ENCODE peak calls at places on chromosomes 2 and 18, in eight cellular contexts. One of them, this sample, is unnamed.

GRCh38 chr2:25131567-25132295 is 36.6 kb downstream of the POMC start:
- DNase-seq in thoracic aorta: no peak
- DNase-seq in tibial artery: no peak
- DNase-seq in left ventricle myocardium inferior: peak
- DNase-seq in tibial nerve: peak
- DNase-seq in ovary: no peak
- DNase-seq in colonic mucosa: peak
- DNase-seq in IMR-90: no peak
- DNase-seq in this sample: no peak

GRCh38 chr18:39406941-39407340 is 1841.3 kb upstream of the CELF4 start:
- DNase-seq in colonic mucosa: no peak
- DNase-seq in IMR-90: no peak
- DNase-seq in tibial nerve: no peak
- DNase-seq in ovary: no peak
- DNase-seq in left ventricle myocardium inferior: no peak
- DNase-seq in tibial artery: no peak
- DNase-seq in thoracic aorta: no peak
- DNase-seq in this sample: no peak

GRCh38 chr2:113183703-113184102 is 9.9 kb downstream of the PSD4 start:
- DNase-seq in thoracic aorta: no peak
- DNase-seq in ovary: no peak
- DNase-seq in IMR-90: no peak
- DNase-seq in left ventricle myocardium inferior: no peak
- DNase-seq in tibial artery: peak
- DNase-seq in colonic mucosa: no peak
- DNase-seq in tibial nerve: no peak
- DNase-seq in this sample: no peak

GRCh38 chr2:54858021-54858681 is 134.7 kb downstream of the EML6 start:
- DNase-seq in ovary: no peak
- DNase-seq in colonic mucosa: no peak
- DNase-seq in thoracic aorta: no peak
- DNase-seq in tibial nerve: no peak
- DNase-seq in tibial artery: no peak
- DNase-seq in IMR-90: peak
- DNase-seq in left ventricle myocardium inferior: no peak
- DNase-seq in this sample: no peak

GRCh38 chr18:45926691-45927090 is 40.4 kb downstream of the EPG5 start:
- DNase-seq in colonic mucosa: no peak
- DNase-seq in left ventricle myocardium inferior: no peak
- DNase-seq in tibial artery: no peak
- DNase-seq in ovary: no peak
- DNase-seq in thoracic aorta: no peak
- DNase-seq in IMR-90: no peak
- DNase-seq in tibial nerve: no peak
- DNase-seq in this sample: no peak

GRCh38 chr18:49371786-49372185 is 88.7 kb downstream of the DYM start:
- DNase-seq in tibial nerve: no peak
- DNase-seq in IMR-90: no peak
- DNase-seq in colonic mucosa: no peak
- DNase-seq in thoracic aorta: no peak
- DNase-seq in tibial artery: no peak
- DNase-seq in ovary: no peak
- DNase-seq in left ventricle myocardium inferior: no peak
- DNase-seq in this sample: no peak

GRCh38 chr2:127649100-127649611 is 3.2 kb downstream of the GPR17 start:
- DNase-seq in tibial nerve: no peak
- DNase-seq in left ventricle myocardium inferior: no peak
- DNase-seq in colonic mucosa: no peak
- DNase-seq in thoracic aorta: no peak
- DNase-seq in IMR-90: no peak
- DNase-seq in tibial artery: no peak
- DNase-seq in ovary: no peak
- DNase-seq in this sample: no peak

GRCh38 chr2:70247364-70248144 is 874 bp downstream of the TIA1 start:
- DNase-seq in left ventricle myocardium inferior: no peak
- DNase-seq in colonic mucosa: no peak
- DNase-seq in tibial nerve: no peak
- DNase-seq in tibial artery: no peak
- DNase-seq in thoracic aorta: no peak
- DNase-seq in ovary: no peak
- DNase-seq in IMR-90: peak
- DNase-seq in this sample: no peak

GRCh38 chr2:288743-289361 is 961 bp upstream of the ALKAL2 start:
- DNase-seq in colonic mucosa: no peak
- DNase-seq in tibial nerve: peak
- DNase-seq in thoracic aorta: no peak
- DNase-seq in tibial artery: no peak
- DNase-seq in IMR-90: no peak
- DNase-seq in ovary: peak
- DNase-seq in left ventricle myocardium inferior: no peak
- DNase-seq in this sample: no peak

GRCh38 chr2:287471-287885 is 413 bp downstream of the ALKAL2 start:
- DNase-seq in ovary: peak
- DNase-seq in left ventricle myocardium inferior: no peak
- DNase-seq in tibial artery: no peak
- DNase-seq in colonic mucosa: no peak
- DNase-seq in IMR-90: peak
- DNase-seq in thoracic aorta: no peak
- DNase-seq in tibial nerve: no peak
- DNase-seq in this sample: no peak

GRCh38 chr2:289362-290089 is 1.6 kb upstream of the ALKAL2 start:
- DNase-seq in left ventricle myocardium inferior: no peak
- DNase-seq in tibial nerve: peak
- DNase-seq in thoracic aorta: no peak
- DNase-seq in colonic mucosa: peak
- DNase-seq in ovary: peak
- DNase-seq in tibial artery: no peak
- DNase-seq in IMR-90: peak
- DNase-seq in this sample: no peak

GRCh38 chr2:286774-287392 is 1.0 kb downstream of the ALKAL2 start:
- DNase-seq in colonic mucosa: no peak
- DNase-seq in left ventricle myocardium inferior: no peak
- DNase-seq in tibial nerve: no peak
- DNase-seq in tibial artery: no peak
- DNase-seq in IMR-90: no peak
- DNase-seq in thoracic aorta: no peak
- DNase-seq in ovary: peak
- DNase-seq in this sample: no peak

DNA sequence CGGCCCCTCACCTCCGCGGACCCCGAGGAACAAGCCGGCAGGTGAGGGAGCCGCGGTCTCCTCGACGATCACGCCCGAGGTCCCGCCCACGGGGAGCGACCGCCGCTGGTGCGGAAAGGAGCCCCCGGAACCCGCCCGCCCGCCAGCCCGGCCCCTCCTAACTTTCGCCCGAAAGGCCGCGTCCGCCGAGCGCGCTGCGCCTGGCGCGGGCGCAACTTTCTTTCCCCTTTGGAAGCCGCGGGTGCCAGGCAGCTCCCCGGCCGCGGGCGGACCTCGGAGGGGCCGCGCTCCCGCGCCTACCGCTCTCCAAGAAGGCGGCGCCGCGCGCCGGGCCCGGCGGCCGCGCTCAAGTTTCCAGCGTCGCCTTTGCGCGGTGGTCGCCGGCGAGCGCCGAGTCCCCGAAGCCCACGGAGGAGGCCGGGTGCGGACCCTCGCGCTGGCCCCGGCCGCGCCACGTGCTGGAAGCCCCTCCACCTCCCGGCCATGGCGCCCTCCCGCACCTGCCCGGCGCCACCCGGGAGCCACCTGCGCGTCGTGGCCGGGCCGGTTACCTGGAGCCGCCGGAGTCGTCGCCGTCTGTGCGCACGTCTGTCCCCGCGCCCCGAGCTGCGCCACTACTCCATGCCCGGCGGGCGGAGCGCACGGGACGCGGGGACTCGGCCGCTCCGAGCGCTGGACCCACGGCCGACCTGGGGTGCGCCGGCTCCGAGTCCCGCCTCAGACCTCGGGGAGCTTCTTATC is at the start of gene ALKAL2:
- DNase-seq in left ventricle myocardium inferior: no peak
- DNase-seq in tibial nerve: no peak
- DNase-seq in tibial artery: no peak
- DNase-seq in ovary: peak
- DNase-seq in thoracic aorta: no peak
- DNase-seq in colonic mucosa: no peak
- DNase-seq in IMR-90: no peak
- DNase-seq in this sample: no peak
- H3K4me3 ChIP-seq in left ventricle myocardium inferior: peak
- H3K4me3 ChIP-seq in tibial nerve: peak
- H3K4me3 ChIP-seq in tibial artery: peak
- H3K4me3 ChIP-seq in ovary: peak
- H3K4me3 ChIP-seq in thoracic aorta: peak
- H3K4me3 ChIP-seq in colonic mucosa: peak
- H3K4me3 ChIP-seq in IMR-90: peak
- H3K4me3 ChIP-seq in this sample: peak

GRCh38 chr2:236972491-236973379 is 113.0 kb upstream of the COPS8 start:
- DNase-seq in colonic mucosa: peak
- DNase-seq in tibial artery: no peak
- DNase-seq in tibial nerve: peak
- DNase-seq in left ventricle myocardium inferior: peak
- DNase-seq in ovary: no peak
- DNase-seq in thoracic aorta: no peak
- DNase-seq in IMR-90: peak
- DNase-seq in this sample: peak
- H3K27ac ChIP-seq in colonic mucosa: no peak
- H3K27ac ChIP-seq in tibial artery: no peak
- H3K27ac ChIP-seq in tibial nerve: peak
- H3K27ac ChIP-seq in left ventricle myocardium inferior: peak
- H3K27ac ChIP-seq in ovary: no peak
- H3K27ac ChIP-seq in thoracic aorta: no peak
- H3K27ac ChIP-seq in IMR-90: no peak
- H3K27ac ChIP-seq in this sample: peak

GRCh38 chr18:79863161-79863945 is 65.6 kb downstream of the KCNG2 start:
- DNase-seq in thoracic aorta: no peak
- DNase-seq in colonic mucosa: peak
- DNase-seq in tibial nerve: no peak
- DNase-seq in ovary: no peak
- DNase-seq in tibial artery: peak
- DNase-seq in left ventricle myocardium inferior: no peak
- DNase-seq in IMR-90: no peak
- DNase-seq in this sample: no peak
- TF ChIP-seq CTCF in thoracic aorta: no peak
- TF ChIP-seq CTCF in colonic mucosa: no peak
- TF ChIP-seq CTCF in tibial nerve: no peak
- TF ChIP-seq CTCF in ovary: no peak
- TF ChIP-seq CTCF in tibial artery: no peak
- TF ChIP-seq CTCF in left ventricle myocardium inferior: no peak
- TF ChIP-seq CTCF in IMR-90: no peak
- TF ChIP-seq CTCF in this sample: no peak

GRCh38 chr2:86790828-86791561 is at the start of gene CD8A:
- DNase-seq in left ventricle myocardium inferior: no peak
- DNase-seq in colonic mucosa: no peak
- DNase-seq in thoracic aorta: no peak
- DNase-seq in ovary: no peak
- DNase-seq in tibial nerve: no peak
- DNase-seq in tibial artery: no peak
- DNase-seq in IMR-90: peak
- DNase-seq in this sample: no peak

GRCh38 chr2:86789687-86790133 is 1.0 kb downstream of the CD8A start:
- DNase-seq in tibial artery: no peak
- DNase-seq in thoracic aorta: no peak
- DNase-seq in colonic mucosa: no peak
- DNase-seq in left ventricle myocardium inferior: no peak
- DNase-seq in IMR-90: no peak
- DNase-seq in tibial nerve: no peak
- DNase-seq in ovary: no peak
- DNase-seq in this sample: no peak

GRCh38 chr2:86793752-86794151 is 3.0 kb upstream of the CD8A start:
- DNase-seq in tibial nerve: no peak
- DNase-seq in IMR-90: no peak
- DNase-seq in ovary: no peak
- DNase-seq in colonic mucosa: no peak
- DNase-seq in left ventricle myocardium inferior: no peak
- DNase-seq in thoracic aorta: no peak
- DNase-seq in tibial artery: no peak
- DNase-seq in this sample: no peak

GRCh38 chr2:86790134-86790827 is 432 bp downstream of the CD8A start:
- DNase-seq in tibial artery: no peak
- DNase-seq in ovary: no peak
- DNase-seq in colonic mucosa: no peak
- DNase-seq in thoracic aorta: no peak
- DNase-seq in tibial nerve: no peak
- DNase-seq in IMR-90: no peak
- DNase-seq in left ventricle myocardium inferior: no peak
- DNase-seq in this sample: no peak

DNA sequence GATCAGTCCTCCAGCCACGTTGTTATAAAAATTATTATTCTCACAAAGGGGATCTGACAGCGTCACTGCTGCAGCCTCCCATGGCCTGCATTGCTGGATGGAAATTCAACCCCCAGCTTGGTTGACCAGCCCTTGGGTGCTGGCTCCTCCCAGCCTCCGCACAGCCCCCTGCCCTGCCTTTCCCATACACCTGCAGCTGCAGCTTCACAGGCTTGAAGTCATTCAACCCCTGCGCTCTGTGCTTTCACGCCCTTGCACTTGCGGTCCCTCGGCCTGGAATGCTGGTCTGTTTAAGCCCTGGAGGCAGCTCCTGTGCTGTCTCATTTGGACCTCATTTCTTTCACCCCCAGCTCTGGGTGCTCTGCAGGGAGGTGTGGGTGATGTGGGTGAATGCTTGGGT is 861 bp upstream of the CD8A start:
- DNase-seq in colonic mucosa: no peak
- DNase-seq in left ventricle myocardium inferior: no peak
- DNase-seq in IMR-90: no peak
- DNase-seq in thoracic aorta: no peak
- DNase-seq in ovary: no peak
- DNase-seq in tibial nerve: no peak
- DNase-seq in tibial artery: no peak
- DNase-seq in this sample: no peak
- H3K4me3 ChIP-seq in colonic mucosa: no peak
- H3K4me3 ChIP-seq in left ventricle myocardium inferior: peak
- H3K4me3 ChIP-seq in IMR-90: no peak
- H3K4me3 ChIP-seq in thoracic aorta: peak
- H3K4me3 ChIP-seq in ovary: no peak
- H3K4me3 ChIP-seq in tibial nerve: no peak
- H3K4me3 ChIP-seq in tibial artery: no peak
- H3K4me3 ChIP-seq in this sample: no peak

DNA sequence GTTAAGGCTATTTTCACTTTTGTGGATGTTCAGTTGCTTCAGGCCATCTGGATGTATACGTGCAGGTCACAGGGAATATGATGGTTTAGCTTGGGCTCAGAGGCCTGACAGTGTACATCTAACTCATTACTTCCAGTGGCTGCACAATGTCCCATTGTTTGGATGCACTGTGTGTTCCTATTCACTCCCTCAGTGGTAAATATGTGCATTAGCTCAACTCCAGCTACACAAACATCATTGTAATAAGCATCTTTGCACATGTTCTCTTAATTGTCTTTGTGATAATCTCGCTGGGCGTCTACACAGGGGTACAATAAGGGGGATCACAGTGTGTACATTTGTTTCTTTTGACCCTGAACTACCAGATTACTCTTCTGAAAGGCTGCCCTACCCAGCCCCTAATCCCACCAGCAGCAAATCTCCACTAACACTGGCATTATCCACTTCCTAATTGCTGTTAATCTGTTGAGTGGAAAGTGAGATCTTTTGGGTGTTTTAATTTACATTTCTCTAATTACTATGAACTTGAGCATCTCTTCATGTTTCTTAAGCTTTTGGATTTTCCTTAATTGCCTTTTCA is 56.1 kb upstream of the POLE4 start:
- DNase-seq in ovary: no peak
- DNase-seq in thoracic aorta: no peak
- DNase-seq in colonic mucosa: no peak
- DNase-seq in tibial nerve: no peak
- DNase-seq in left ventricle myocardium inferior: no peak
- DNase-seq in IMR-90: no peak
- DNase-seq in tibial artery: no peak
- DNase-seq in this sample: no peak
- H3K27ac ChIP-seq in ovary: no peak
- H3K27ac ChIP-seq in thoracic aorta: no peak
- H3K27ac ChIP-seq in colonic mucosa: no peak
- H3K27ac ChIP-seq in tibial nerve: no peak
- H3K27ac ChIP-seq in left ventricle myocardium inferior: no peak
- H3K27ac ChIP-seq in IMR-90: no peak
- H3K27ac ChIP-seq in tibial artery: no peak
- H3K27ac ChIP-seq in this sample: no peak